ENCODE peak calls at places on chromosomes 7 and 10, in eight cellular contexts. T is prostate gland, R is GM12878, B is Peyer's patch, C is body of pancreas, I is ovary, K is HCT116, U is heart left ventricle. Q is an unnamed sample.

GRCh38 chr10:91424016-91424415 is 13.9 kb downstream of the HECTD2 start:
- DNase-seq in R (no peak), C (no peak), U (no peak), I (no peak), B (no peak), K (no peak), T (no peak), Q (no peak)

GRCh38 chr10:6136215-6137201 is 47.7 kb downstream of the RBM17 start:
- DNase-seq in R (peak; percentile 66), U (no peak), B (peak; percentile 25), I (peak; percentile 14), K (no peak), C (no peak), T (no peak), Q (no peak)

GRCh38 chr7:36607741-36608140 is 116.6 kb downstream of the AOAH start:
- DNase-seq in B (no peak), C (no peak), T (no peak), K (no peak), U (no peak), R (no peak), I (no peak), Q (no peak)

GRCh38 chr10:113666682-113667252 is 2.9 kb upstream of the NRAP start:
- DNase-seq in B (no peak), T (no peak), K (no peak), U (no peak), C (no peak), I (no peak), R (no peak), Q (no peak)

GRCh38 chr7:151692721-151693120 is 173.0 kb upstream of the RHEB start:
- DNase-seq in T (no peak), K (no peak), C (no peak), I (peak; percentile 13), U (no peak), B (no peak), R (no peak), Q (no peak)

GRCh38 chr7:141362580-141363435 is 188.4 kb upstream of the AGK start:
- DNase-seq in C (no peak), K (no peak), T (no peak), U (peak; percentile 31), B (no peak), I (no peak), R (no peak), Q (no peak)

GRCh38 chr7:139114018-139114417 is 4.5 kb upstream of the ZC3HAV1 start:
- DNase-seq in C (no peak), K (no peak), I (no peak), U (no peak), R (no peak), B (no peak), T (no peak), Q (no peak)

GRCh38 chr7:141039366-141039765 is 24.6 kb upstream of the MRPS33 start:
- DNase-seq in I (no peak), U (no peak), T (no peak), K (no peak), R (no peak), B (no peak), C (no peak), Q (no peak)

GRCh38 chr10:86711957-86712708 is 43.8 kb downstream of the LDB3 start:
- DNase-seq in I (peak; percentile 69), U (peak; percentile 58), K (no peak), C (no peak), T (peak; percentile 38), B (no peak), R (peak; percentile 43), Q (peak; percentile 92)
- TF ChIP-seq POLR2A in I (no peak), U (no peak), K (no peak), C (no peak), T (no peak), B (no peak), R (peak; percentile 65), Q (no peak)

GRCh38 chr10:131843089-131843595 is 57.7 kb upstream of the PPP2R2D start:
- DNase-seq in U (no peak), B (no peak), I (peak; percentile 2), K (no peak), R (no peak), C (no peak), T (no peak), Q (peak; percentile 78)

GRCh38 chr10:131844546-131845084 is 56.2 kb upstream of the PPP2R2D start:
- DNase-seq in I (peak; percentile 21), U (peak; percentile 7), R (no peak), C (no peak), T (no peak), B (peak; percentile 37), K (no peak), Q (peak; percentile 70)

GRCh38 chr10:131845505-131846223 is 55.1 kb upstream of the PPP2R2D start:
- DNase-seq in K (no peak), U (peak; percentile 9), I (peak; percentile 17), R (no peak), T (no peak), C (no peak), B (peak; percentile 25), Q (peak; percentile 72)

GRCh38 chr10:131842351-131843088 is 58.3 kb upstream of the PPP2R2D start:
- DNase-seq in K (no peak), T (no peak), B (peak; percentile 40), C (no peak), U (peak; percentile 11), I (peak; percentile 22), R (no peak), Q (peak; percentile 83)

DNA sequence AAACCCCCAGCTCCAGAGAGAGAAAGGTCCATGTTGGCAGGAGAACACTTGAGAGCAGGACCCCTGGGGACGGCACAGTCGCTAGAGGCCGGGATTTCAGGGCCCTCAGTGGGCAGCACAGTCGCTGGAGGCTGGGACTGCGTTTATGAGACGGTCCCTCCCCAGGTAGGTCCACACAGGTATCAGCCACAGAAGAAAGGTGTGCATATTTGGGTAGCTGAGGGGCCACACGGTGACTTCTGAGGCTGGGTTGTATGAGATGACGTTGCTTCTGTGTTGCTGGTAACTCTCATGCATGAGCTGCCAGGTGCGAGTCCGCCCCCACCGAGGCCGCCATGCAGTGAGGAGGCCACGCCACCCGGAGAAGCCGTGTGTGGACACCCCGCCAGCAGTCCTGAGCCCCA is 56.9 kb upstream of the PPP2R2D start:
- DNase-seq in K (no peak), R (no peak), U (peak; percentile 4), I (peak; percentile 17), T (no peak), B (peak; percentile 31), C (no peak), Q (peak; percentile 75)
- H3K4me3 ChIP-seq in K (no peak overlapping the region), R (no peak overlapping the region), U (no peak overlapping the region), I (no peak overlapping the region), T (no peak overlapping the region), B (no peak overlapping the region), C (no peak overlapping the region), Q (no peak overlapping the region)

GRCh38 chr10:125334545-125334944 is 174.2 kb upstream of the CTBP2 start:
- DNase-seq in I (no peak), R (no peak), C (no peak), B (no peak), K (no peak), U (no peak), T (no peak), Q (no peak)

GRCh38 chr10:125340871-125341270 is 180.5 kb upstream of the CTBP2 start:
- DNase-seq in T (no peak), U (no peak), R (no peak), B (no peak), I (no peak), K (no peak), C (no peak), Q (no peak)

GRCh38 chr10:125341611-125342010 is 181.2 kb upstream of the CTBP2 start:
- DNase-seq in R (no peak), U (no peak), I (no peak), C (no peak), T (no peak), B (no peak), K (no peak), Q (no peak)

GRCh38 chr10:125333769-125334168 is 173.4 kb upstream of the CTBP2 start:
- DNase-seq in K (no peak), R (no peak), C (no peak), B (no peak), I (no peak), U (no peak), T (no peak), Q (no peak)

DNA sequence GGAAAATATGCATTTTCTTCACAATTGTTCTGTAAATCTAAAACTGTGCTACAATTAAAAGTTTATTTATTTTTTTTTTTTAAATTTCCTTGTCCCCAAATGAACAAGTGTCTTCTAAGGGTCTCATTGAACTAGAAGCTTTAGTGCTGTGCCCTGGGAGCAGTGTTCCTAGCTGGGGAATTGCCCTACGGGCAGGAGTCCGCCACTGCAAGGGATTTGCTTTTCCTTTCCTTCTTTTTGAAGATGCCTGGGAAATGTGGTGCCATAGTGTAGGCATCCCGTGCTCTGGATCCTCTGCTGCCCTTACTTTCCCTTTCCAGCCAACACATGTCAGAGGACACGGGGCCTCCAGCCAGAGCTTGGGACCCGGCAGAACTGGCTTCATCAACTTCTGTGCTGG is 177.1 kb upstream of the CTBP2 start:
- DNase-seq in U (no peak), T (no peak), R (no peak), I (no peak), K (no peak), C (no peak), B (no peak), Q (no peak)
- TF ChIP-seq CTCF in U (no peak), T (no peak), R (no peak), I (no peak), K (no peak), C (no peak), B (no peak), Q (no peak)

GRCh38 chr7:5430612-5430947 is 6.9 kb upstream of the TNRC18 start:
- DNase-seq in R (no peak), C (no peak), U (no peak), K (no peak), T (no peak), B (no peak), I (no peak), Q (no peak)

GRCh38 chr7:5431485-5432118 is 8.0 kb upstream of the TNRC18 start:
- DNase-seq in C (no peak), B (no peak), T (no peak), K (no peak), I (no peak), R (no peak), U (no peak), Q (no peak)

GRCh38 chr7:5429857-5430611 is 6.4 kb upstream of the TNRC18 start:
- DNase-seq in B (peak; percentile 76), U (peak; percentile 48), I (peak; percentile 72), T (peak; percentile 87), R (no peak), K (no peak), C (peak; percentile 49), Q (peak; percentile 58)

GRCh38 chr7:5428470-5429252 is 5.0 kb upstream of the TNRC18 start:
- DNase-seq in R (no peak), U (peak; percentile 67), C (peak; percentile 73), K (no peak), I (peak; percentile 79), T (no peak), B (peak; percentile 77), Q (peak; percentile 95)

DNA sequence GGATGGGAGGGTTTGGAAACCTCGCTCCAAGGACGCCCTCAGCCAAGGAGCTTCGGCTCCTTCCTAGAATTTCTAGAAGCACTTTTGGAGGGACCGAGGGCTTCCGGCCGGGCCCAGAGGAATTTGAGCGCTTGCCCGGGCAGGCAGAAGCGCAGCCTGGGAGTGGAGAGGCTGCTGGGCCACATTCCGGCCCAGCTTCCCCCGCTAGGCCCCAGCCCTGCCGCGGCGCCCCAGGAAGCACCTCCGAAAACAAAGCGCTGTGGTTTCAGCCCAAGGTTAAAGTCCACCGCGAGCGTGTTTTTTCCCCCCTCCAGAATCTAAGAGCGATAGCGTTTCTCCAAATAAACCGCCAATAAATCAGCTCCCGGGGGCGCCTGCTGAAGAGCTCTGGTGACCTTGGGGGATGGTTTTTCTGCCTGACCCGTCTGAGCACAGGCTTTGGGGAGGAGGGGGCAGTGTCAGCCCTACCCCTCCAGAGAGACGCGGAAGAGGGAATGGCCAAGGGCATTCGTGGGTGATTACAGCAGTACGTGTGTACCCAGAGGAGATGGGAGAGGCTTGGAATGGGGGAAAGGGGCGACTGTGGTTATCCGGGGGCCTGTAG is 5.7 kb upstream of the TNRC18 start:
- DNase-seq in I (peak; percentile 88), C (peak; percentile 71), B (peak; percentile 79), K (no peak), U (peak; percentile 53), R (no peak), T (no peak), Q (peak; percentile 91)
- TF ChIP-seq POLR2A in I (no peak), C (no peak), B (no peak), K (no peak), U (no peak), R (no peak), T (no peak), Q (no peak)

Q was measured in lower leg skin.